ENCODE peak calls at places on chromosomes 16 and 17, in six cellular contexts. W is mesendoderm; J is stomach; L is fibroblast of lung; C is Peyer's patch; X is CD8-positive, alpha-beta T cell. K is an unnamed sample.

GRCh38 chr16:85846461-85846860 is 47.0 kb downstream of the COX4I1 start:
- DNase-seq in W (no peak), J (no peak), L (no peak), C (no peak), X (no peak), K (no peak)

GRCh38 chr16:89924925-89925307 is 1.8 kb downstream of the TUBB3 start:
- DNase-seq in W (no peak), J (no peak), L (no peak), C (no peak), X (no peak), K (no peak)

GRCh38 chr16:86037999-86038922 is 139.3 kb downstream of the IRF8 start:
- DNase-seq in W (no peak), J (no peak), L (no peak), C (peak; percentile 45), X (no peak), K (peak; percentile 54)

GRCh38 chr17:28968269-28968913 is 17.1 kb upstream of the PHF12 start:
- DNase-seq in W (peak; percentile 41), J (no peak), L (no peak), C (no peak), X (no peak), K (no peak)

GRCh38 chr16:49464877-49465504 is 91.4 kb downstream of the C16orf78 start:
- DNase-seq in W (peak; percentile 59), J (peak; percentile 20), L (no peak), C (peak; percentile 36), X (no peak), K (no peak)

GRCh38 chr16:23105309-23105708 is 43.9 kb downstream of the USP31 start:
- DNase-seq in W (no peak), J (no peak), L (no peak), C (no peak), X (no peak), K (no peak)

GRCh38 chr17:43334744-43335400 is 63.9 kb upstream of the ARL4D start:
- DNase-seq in W (no peak), J (no peak), L (no peak), C (no peak), X (no peak), K (no peak)

GRCh38 chr17:39981207-39982068 is 831 bp downstream of the PSMD3 start:
- DNase-seq in W (peak; percentile 23), J (no peak), L (no peak), C (no peak), X (no peak), K (no peak)

GRCh38 chr17:8791910-8792270 is 7.3 kb downstream of the MFSD6L start:
- DNase-seq in W (peak; percentile 79), J (no peak), L (peak; percentile 49), C (no peak), X (no peak), K (no peak)

GRCh38 chr17:57273471-57273870 is 17.1 kb downstream of the MSI2 start:
- DNase-seq in W (no peak), J (no peak), L (no peak), C (no peak), X (no peak), K (no peak)

GRCh38 chr17:45372325-45372869 is 55.6 kb upstream of the MAP3K14 start:
- DNase-seq in W (peak; percentile 34), J (no peak), L (no peak), C (peak; percentile 41), X (no peak), K (peak; percentile 23)

GRCh38 chr16:2288701-2289100 is 20.8 kb upstream of the RNPS1 start:
- DNase-seq in W (no peak), J (no peak), L (no peak), C (no peak), X (no peak), K (no peak)

GRCh38 chr17:3647769-3648540 is 11.4 kb downstream of the CTNS start:
- DNase-seq in W (peak; percentile 71), J (peak; percentile 72), L (peak; percentile 59), C (peak; percentile 72), X (no peak), K (no peak)

GRCh38 chr17:74759243-74759801 is 10.9 kb downstream of the NHERF1 start:
- DNase-seq in W (no peak), J (no peak), L (no peak), C (peak; percentile 84), X (no peak), K (no peak)

GRCh38 chr16:51982715-51983680 is 563.9 kb downstream of the TOX3 start:
- DNase-seq in W (peak; percentile 69), J (peak; percentile 52), L (peak; percentile 85), C (peak; percentile 69), X (no peak), K (no peak)

GRCh38 chr17:81859906-81860755 is at the start of gene P4HB:
- DNase-seq in W (no peak), J (no peak), L (no peak), C (no peak), X (no peak), K (peak; percentile 99)

GRCh38 chr16:47887496-47887895 is 268.3 kb downstream of the ABCC12 start:
- DNase-seq in W (peak; percentile 96), J (no peak), L (no peak), C (no peak), X (no peak), K (no peak)

GRCh38 chr17:78357177-78357586 is 2.7 kb downstream of the SOCS3 start:
- DNase-seq in W (no peak), J (no peak), L (peak; percentile 85), C (no peak), X (no peak), K (peak; percentile 78)

GRCh38 chr17:75077072-75077489 is 10.7 kb upstream of the SLC16A5 start:
- DNase-seq in W (no peak), J (no peak), L (no peak), C (peak; percentile 83), X (no peak), K (no peak)

GRCh38 chr17:7515912-7516610 is 31.9 kb downstream of the POLR2A start:
- DNase-seq in W (no peak), J (peak; percentile 28), L (no peak), C (peak; percentile 78), X (no peak), K (peak; percentile 72)

GRCh38 chr16:66551788-66552287 is 538 bp upstream of the CKLF start:
- DNase-seq in W (no peak), J (no peak), L (no peak), C (no peak), X (no peak), K (no peak)
- H3K4me1 ChIP-seq in W (no peaks in the 10 kb centered on the region), J (peaks cover 47% of the 10 kb centered on the region), L (peaks cover 11% of the 10 kb centered on the region), C (peaks cover 11% of the 10 kb centered on the region), X (peaks cover 66% of the 10 kb centered on the region), K (peaks cover 50% of the 10 kb centered on the region)

GRCh38 chr17:83115832-83116231 is 36.4 kb downstream of the METRNL start:
- DNase-seq in W (no peak), J (no peak), L (no peak), C (no peak), X (no peak), K (no peak)
- H3K4me1 ChIP-seq in W (no peaks in the 10 kb centered on the region), J (no peaks in the 10 kb centered on the region), L (peaks cover 7% of the 10 kb centered on the region), C (no peaks in the 10 kb centered on the region), X (peaks cover 7% of the 10 kb centered on the region), K (peaks cover 13% of the 10 kb centered on the region)

GRCh38 chr16:84459941-84460405 is 44.5 kb downstream of the MEAK7 start:
- DNase-seq in W (no peak), J (no peak), L (no peak), C (peak; percentile 38), X (no peak), K (peak; percentile 42)
- H3K4me1 ChIP-seq in W (no peaks in the 10 kb centered on the region), J (peaks cover 3% of the 10 kb centered on the region), L (no peaks in the 10 kb centered on the region), C (no peaks in the 10 kb centered on the region), X (no peaks in the 10 kb centered on the region), K (no peaks in the 10 kb centered on the region)

GRCh38 chr17:18195246-18195645 is 11.6 kb downstream of the ALKBH5 start:
- DNase-seq in W (no peak), J (no peak), L (no peak), C (no peak), X (no peak), K (no peak)
- H3K4me1 ChIP-seq in W (no peaks in the 10 kb centered on the region), J (peaks cover 55% of the 10 kb centered on the region), L (no peaks in the 10 kb centered on the region), C (no peaks in the 10 kb centered on the region), X (peaks cover 57% of the 10 kb centered on the region), K (peaks cover 24% of the 10 kb centered on the region)

GRCh38 chr16:82965808-82966207 is 339.0 kb downstream of the CDH13 start:
- DNase-seq in W (no peak), J (no peak), L (no peak), C (no peak), X (no peak), K (no peak)

GRCh38 chr16:82960923-82961322 is 334.2 kb downstream of the CDH13 start:
- DNase-seq in W (no peak), J (no peak), L (no peak), C (no peak), X (no peak), K (no peak)

GRCh38 chr16:82967424-82967823 is 340.7 kb downstream of the CDH13 start:
- DNase-seq in W (no peak), J (no peak), L (no peak), C (no peak), X (no peak), K (no peak)

DNA sequence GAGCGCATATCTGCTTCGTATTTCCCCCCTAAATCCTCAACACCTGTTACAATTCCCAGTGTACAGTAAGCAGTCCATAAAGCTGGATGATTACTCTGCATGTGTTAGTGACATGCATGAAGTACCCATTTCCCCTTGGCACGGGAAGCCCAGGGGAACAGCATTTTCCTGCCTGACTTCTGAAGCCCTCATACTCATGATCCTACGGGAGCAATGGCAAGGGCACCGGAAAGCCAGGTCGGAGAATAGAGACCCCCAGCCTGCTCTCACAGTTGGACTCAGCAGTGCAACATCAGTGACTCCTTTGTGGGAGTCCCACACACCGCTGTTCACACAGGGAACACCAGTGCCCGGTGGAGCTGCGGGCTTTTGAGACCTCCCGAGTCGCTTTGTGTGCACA is 336.9 kb downstream of the CDH13 start:
- DNase-seq in W (no peak), J (no peak), L (no peak), C (no peak), X (no peak), K (no peak)
- H3K4me1 ChIP-seq in W (no peaks in the 10 kb centered on the region), J (no peaks in the 10 kb centered on the region), L (no peaks in the 10 kb centered on the region), C (no peaks in the 10 kb centered on the region), X (no peaks in the 10 kb centered on the region), K (no peaks in the 10 kb centered on the region)